ENCODE peak calls at places on chromosomes 16 and 17, in five cellular contexts. One of them, this sample, is unnamed.

GRCh38 chr16:10558746-10559641 is 21.4 kb downstream of the EMP2 start:
- DNase-seq in body of pancreas: peak; percentile 41
- DNase-seq in adrenal gland: peak; percentile 64
- DNase-seq in ovary: peak; percentile 72
- DNase-seq in heart right ventricle: peak; percentile 81
- DNase-seq in this sample: peak; percentile 93

GRCh38 chr17:11644265-11645212 is 46.3 kb downstream of the DNAH9 start:
- DNase-seq in adrenal gland: peak; percentile 85
- DNase-seq in ovary: peak; percentile 67
- DNase-seq in heart right ventricle: peak; percentile 23
- DNase-seq in body of pancreas: peak; percentile 89
- DNase-seq in this sample: peak; percentile 61

GRCh38 chr16:85441189-85441889 is 171.8 kb upstream of the GSE1 start:
- DNase-seq in ovary: no peak
- DNase-seq in adrenal gland: no peak
- DNase-seq in body of pancreas: no peak
- DNase-seq in heart right ventricle: no peak
- DNase-seq in this sample: no peak

GRCh38 chr17:68087851-68088250 is 52.3 kb downstream of the KPNA2 start:
- DNase-seq in heart right ventricle: no peak
- DNase-seq in body of pancreas: no peak
- DNase-seq in adrenal gland: no peak
- DNase-seq in ovary: no peak
- DNase-seq in this sample: no peak

GRCh38 chr16:28324235-28324886 is 32.0 kb downstream of the SBK1 start:
- DNase-seq in adrenal gland: no peak
- DNase-seq in heart right ventricle: no peak
- DNase-seq in body of pancreas: no peak
- DNase-seq in ovary: no peak
- DNase-seq in this sample: no peak

GRCh38 chr16:69890114-69890890 is 60.8 kb upstream of the CLEC18A start:
- DNase-seq in body of pancreas: peak; percentile 69
- DNase-seq in ovary: peak; percentile 19
- DNase-seq in adrenal gland: peak; percentile 48
- DNase-seq in heart right ventricle: peak; percentile 47
- DNase-seq in this sample: peak; percentile 69

GRCh38 chr17:44444735-44445105 is 55.3 kb upstream of the ITGA2B start:
- DNase-seq in ovary: no peak
- DNase-seq in adrenal gland: no peak
- DNase-seq in body of pancreas: no peak
- DNase-seq in heart right ventricle: no peak
- DNase-seq in this sample: no peak

GRCh38 chr17:46046957-46047356 is 47.9 kb downstream of the STH start:
- DNase-seq in body of pancreas: no peak
- DNase-seq in heart right ventricle: no peak
- DNase-seq in adrenal gland: no peak
- DNase-seq in ovary: no peak
- DNase-seq in this sample: no peak

GRCh38 chr17:27526603-27527002 is 70.4 kb downstream of the KSR1 start:
- DNase-seq in heart right ventricle: no peak
- DNase-seq in body of pancreas: peak; percentile 63
- DNase-seq in ovary: no peak
- DNase-seq in adrenal gland: no peak
- DNase-seq in this sample: peak; percentile 68

GRCh38 chr17:348692-349425 is 3.7 kb downstream of the RPH3AL start:
- DNase-seq in ovary: no peak
- DNase-seq in heart right ventricle: no peak
- DNase-seq in adrenal gland: no peak
- DNase-seq in body of pancreas: peak; percentile 91
- DNase-seq in this sample: no peak

GRCh38 chr16:56862776-56863175 is 2.2 kb upstream of the SLC12A3 start:
- DNase-seq in body of pancreas: no peak
- DNase-seq in heart right ventricle: no peak
- DNase-seq in adrenal gland: no peak
- DNase-seq in ovary: no peak
- DNase-seq in this sample: no peak

GRCh38 chr17:47653442-47653841 is 3.7 kb downstream of the KPNB1 start:
- DNase-seq in heart right ventricle: no peak
- DNase-seq in body of pancreas: no peak
- DNase-seq in adrenal gland: no peak
- DNase-seq in ovary: no peak
- DNase-seq in this sample: no peak
- H3K27ac ChIP-seq in heart right ventricle: no peak overlapping the region
- H3K27ac ChIP-seq in body of pancreas: no peak overlapping the region
- H3K27ac ChIP-seq in adrenal gland: no peak overlapping the region
- H3K27ac ChIP-seq in ovary: no peak overlapping the region
- H3K27ac ChIP-seq in this sample: no peak overlapping the region

DNA sequence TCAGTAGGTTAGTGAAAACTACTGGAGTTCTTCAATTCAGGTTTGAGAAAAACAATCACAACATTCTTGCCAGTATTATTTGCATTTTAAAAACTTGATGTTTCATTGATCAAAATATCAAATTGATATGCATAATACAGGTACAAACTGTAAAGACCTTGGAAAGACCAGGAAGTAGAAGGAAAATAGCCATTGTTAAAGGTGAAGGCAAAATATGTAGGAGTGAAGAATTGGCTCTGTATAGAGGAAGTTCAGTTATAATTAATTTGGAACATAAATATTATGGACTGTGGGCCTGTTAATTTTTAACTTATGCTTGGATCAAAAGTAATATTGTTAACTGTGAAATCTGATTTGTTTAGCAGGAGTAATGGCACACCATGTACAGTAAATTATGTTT is 112.6 kb downstream of the BCAS3 start:
- DNase-seq in body of pancreas: no peak
- DNase-seq in adrenal gland: no peak
- DNase-seq in ovary: no peak
- DNase-seq in heart right ventricle: no peak
- DNase-seq in this sample: no peak
- H3K27ac ChIP-seq in body of pancreas: peak overlapping the region; percentile 62
- H3K27ac ChIP-seq in adrenal gland: no peak overlapping the region
- H3K27ac ChIP-seq in ovary: no peak overlapping the region
- H3K27ac ChIP-seq in heart right ventricle: no peak overlapping the region
- H3K27ac ChIP-seq in this sample: no peak overlapping the region

GRCh38 chr17:57931488-57932137 is 23.6 kb downstream of the CUEDC1 start:
- DNase-seq in adrenal gland: no peak
- DNase-seq in body of pancreas: no peak
- DNase-seq in ovary: no peak
- DNase-seq in heart right ventricle: no peak
- DNase-seq in this sample: no peak
- H3K27ac ChIP-seq in adrenal gland: no peak overlapping the region
- H3K27ac ChIP-seq in body of pancreas: no peak overlapping the region
- H3K27ac ChIP-seq in ovary: no peak overlapping the region
- H3K27ac ChIP-seq in heart right ventricle: peak overlapping the region; percentile 20
- H3K27ac ChIP-seq in this sample: peak overlapping the region; percentile 24

GRCh38 chr16:89264800-89265550 is 47.5 kb downstream of the ZNF778 start:
- DNase-seq in adrenal gland: no peak
- DNase-seq in body of pancreas: no peak
- DNase-seq in ovary: no peak
- DNase-seq in heart right ventricle: no peak
- DNase-seq in this sample: no peak
- H3K27ac ChIP-seq in adrenal gland: no peak overlapping the region
- H3K27ac ChIP-seq in body of pancreas: no peak overlapping the region
- H3K27ac ChIP-seq in ovary: no peak overlapping the region
- H3K27ac ChIP-seq in heart right ventricle: no peak overlapping the region
- H3K27ac ChIP-seq in this sample: no peak overlapping the region

DNA sequence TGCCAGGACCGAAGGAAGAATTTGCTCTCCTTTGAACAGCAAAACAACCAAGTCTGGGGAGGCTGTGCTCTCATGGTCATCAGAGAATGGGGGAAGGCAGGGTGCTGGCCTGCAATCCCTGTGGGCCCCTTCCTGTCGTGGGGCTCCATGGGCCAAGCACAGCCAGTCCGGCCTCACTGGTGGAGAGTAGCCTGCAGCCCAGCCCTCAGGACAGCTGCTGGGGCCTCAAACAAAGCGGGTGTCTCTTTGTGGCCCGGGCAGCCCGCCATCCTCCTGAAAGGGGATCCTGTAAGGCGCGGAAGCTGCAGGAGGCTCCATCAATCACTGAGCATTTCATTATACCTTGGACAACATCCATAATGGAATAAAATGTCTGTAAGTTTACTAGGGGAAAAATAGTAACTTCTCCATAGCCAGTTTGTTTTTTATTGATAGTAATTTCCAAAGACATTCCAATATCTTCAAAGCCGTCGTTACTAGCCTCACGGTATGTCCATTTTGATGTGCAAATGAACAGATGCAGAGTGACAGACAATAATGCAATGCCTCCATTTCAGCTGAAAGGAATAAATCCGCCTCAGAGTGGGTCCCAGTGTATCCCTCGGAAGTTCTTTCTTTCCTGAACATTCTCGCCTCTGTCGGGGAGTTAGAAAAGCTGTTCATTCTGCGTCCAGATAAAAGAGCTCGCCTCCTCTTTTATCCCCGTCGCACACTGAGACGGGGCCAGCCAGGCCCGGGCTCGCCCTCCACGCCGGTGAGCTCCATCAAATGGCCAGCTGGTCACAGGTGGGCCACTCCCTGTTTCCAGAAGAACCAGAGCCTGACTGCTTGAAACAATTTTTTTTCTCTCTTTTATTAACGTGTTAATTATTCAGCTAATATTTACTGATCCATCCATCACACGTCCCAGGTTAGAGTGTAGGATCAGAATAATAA is 14.3 kb downstream of the WSCD1 start:
- DNase-seq in heart right ventricle: no peak
- DNase-seq in ovary: no peak
- DNase-seq in body of pancreas: no peak
- DNase-seq in adrenal gland: no peak
- DNase-seq in this sample: no peak
- H3K27ac ChIP-seq in heart right ventricle: no peak overlapping the region
- H3K27ac ChIP-seq in ovary: no peak overlapping the region
- H3K27ac ChIP-seq in body of pancreas: no peak overlapping the region
- H3K27ac ChIP-seq in adrenal gland: no peak overlapping the region
- H3K27ac ChIP-seq in this sample: no peak overlapping the region

GRCh38 chr17:40346768-40347154 is 17.8 kb downstream of the GJD3 start:
- DNase-seq in heart right ventricle: no peak
- DNase-seq in ovary: no peak
- DNase-seq in adrenal gland: peak; percentile 37
- DNase-seq in body of pancreas: no peak
- DNase-seq in this sample: no peak
- H3K27ac ChIP-seq in heart right ventricle: peak overlapping the region; percentile 95
- H3K27ac ChIP-seq in ovary: peak overlapping the region; percentile 67
- H3K27ac ChIP-seq in adrenal gland: peak overlapping the region; percentile 90
- H3K27ac ChIP-seq in body of pancreas: peak overlapping the region; percentile 89
- H3K27ac ChIP-seq in this sample: peak overlapping the region; percentile 26

GRCh38 chr17:57672205-57672632 is 72.9 kb downstream of the CCDC182 start:
- DNase-seq in adrenal gland: no peak
- DNase-seq in body of pancreas: no peak
- DNase-seq in ovary: no peak
- DNase-seq in heart right ventricle: no peak
- DNase-seq in this sample: no peak
- H3K27ac ChIP-seq in adrenal gland: peak overlapping the region; percentile 60
- H3K27ac ChIP-seq in body of pancreas: no peak overlapping the region
- H3K27ac ChIP-seq in ovary: no peak overlapping the region
- H3K27ac ChIP-seq in heart right ventricle: no peak overlapping the region
- H3K27ac ChIP-seq in this sample: no peak overlapping the region

GRCh38 chr17:78022425-78022824 is 63.9 kb downstream of the TNRC6C start:
- DNase-seq in body of pancreas: no peak
- DNase-seq in ovary: no peak
- DNase-seq in heart right ventricle: no peak
- DNase-seq in adrenal gland: no peak
- DNase-seq in this sample: no peak

GRCh38 chr17:78020717-78021108 is 62.2 kb downstream of the TNRC6C start:
- DNase-seq in ovary: no peak
- DNase-seq in heart right ventricle: no peak
- DNase-seq in adrenal gland: no peak
- DNase-seq in body of pancreas: no peak
- DNase-seq in this sample: no peak

GRCh38 chr17:78019976-78020716 is 61.6 kb downstream of the TNRC6C start:
- DNase-seq in body of pancreas: no peak
- DNase-seq in ovary: no peak
- DNase-seq in heart right ventricle: no peak
- DNase-seq in adrenal gland: no peak
- DNase-seq in this sample: no peak

GRCh38 chr17:78016852-78017251 is 58.3 kb downstream of the TNRC6C start:
- DNase-seq in heart right ventricle: no peak
- DNase-seq in ovary: no peak
- DNase-seq in body of pancreas: no peak
- DNase-seq in adrenal gland: no peak
- DNase-seq in this sample: no peak

GRCh38 chr17:78019367-78019975 is 61.0 kb downstream of the TNRC6C start:
- DNase-seq in adrenal gland: no peak
- DNase-seq in heart right ventricle: no peak
- DNase-seq in ovary: no peak
- DNase-seq in body of pancreas: no peak
- DNase-seq in this sample: no peak
- H3K27ac ChIP-seq in adrenal gland: no peak overlapping the region
- H3K27ac ChIP-seq in heart right ventricle: no peak overlapping the region
- H3K27ac ChIP-seq in ovary: no peak overlapping the region
- H3K27ac ChIP-seq in body of pancreas: no peak overlapping the region
- H3K27ac ChIP-seq in this sample: no peak overlapping the region

DNA sequence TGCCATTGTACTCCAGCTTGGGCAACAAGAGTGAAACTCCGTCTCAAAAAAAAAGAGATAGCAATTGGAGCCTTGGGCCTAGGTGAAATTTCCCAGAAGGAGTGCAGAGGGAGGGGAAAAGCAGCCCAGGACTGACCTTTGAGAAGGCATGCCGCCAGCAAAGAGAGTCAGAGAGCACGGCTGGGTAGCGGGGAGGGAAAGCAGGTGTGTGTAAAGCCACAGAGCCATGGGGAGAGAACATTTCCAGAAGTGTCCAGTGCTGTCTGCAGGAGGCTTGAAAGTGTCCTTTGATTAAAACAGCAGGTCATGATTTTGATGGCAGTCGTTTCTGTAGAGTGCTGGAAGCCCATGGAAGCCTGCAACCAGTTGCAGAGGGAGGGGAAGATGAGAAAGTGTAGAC is 8.1 kb downstream of the C16orf54 start:
- DNase-seq in adrenal gland: no peak
- DNase-seq in body of pancreas: no peak
- DNase-seq in heart right ventricle: no peak
- DNase-seq in ovary: no peak
- DNase-seq in this sample: no peak
- H3K27ac ChIP-seq in adrenal gland: no peak overlapping the region
- H3K27ac ChIP-seq in body of pancreas: no peak overlapping the region
- H3K27ac ChIP-seq in heart right ventricle: no peak overlapping the region
- H3K27ac ChIP-seq in ovary: no peak overlapping the region
- H3K27ac ChIP-seq in this sample: no peak overlapping the region

GRCh38 chr16:51526622-51527021 is 375.6 kb upstream of the SALL1 start:
- DNase-seq in heart right ventricle: no peak
- DNase-seq in adrenal gland: no peak
- DNase-seq in ovary: no peak
- DNase-seq in body of pancreas: no peak
- DNase-seq in this sample: no peak

GRCh38 chr16:51524555-51525373 is 373.7 kb upstream of the SALL1 start:
- DNase-seq in ovary: peak; percentile 45
- DNase-seq in heart right ventricle: no peak
- DNase-seq in adrenal gland: no peak
- DNase-seq in body of pancreas: peak; percentile 44
- DNase-seq in this sample: no peak

GRCh38 chr16:51522902-51523301 is 371.8 kb upstream of the SALL1 start:
- DNase-seq in adrenal gland: no peak
- DNase-seq in ovary: no peak
- DNase-seq in heart right ventricle: no peak
- DNase-seq in body of pancreas: peak; percentile 39
- DNase-seq in this sample: no peak

GRCh38 chr16:51524070-51524469 is 373.0 kb upstream of the SALL1 start:
- DNase-seq in adrenal gland: no peak
- DNase-seq in body of pancreas: no peak
- DNase-seq in heart right ventricle: no peak
- DNase-seq in ovary: no peak
- DNase-seq in this sample: no peak

GRCh38 chr16:51523400-51523799 is 372.3 kb upstream of the SALL1 start:
- DNase-seq in adrenal gland: no peak
- DNase-seq in heart right ventricle: no peak
- DNase-seq in ovary: peak; percentile 17
- DNase-seq in body of pancreas: no peak
- DNase-seq in this sample: no peak
- H3K27ac ChIP-seq in adrenal gland: no peak overlapping the region
- H3K27ac ChIP-seq in heart right ventricle: no peak overlapping the region
- H3K27ac ChIP-seq in ovary: no peak overlapping the region
- H3K27ac ChIP-seq in body of pancreas: no peak overlapping the region
- H3K27ac ChIP-seq in this sample: no peak overlapping the region

This sample was measured in right cardiac atrium.